ENCODE peak calls at places on chromosomes 16 and 17, in six cellular contexts. One of them, this sample, is unnamed.

GRCh38 chr16:4675864-4676786 is 17.2 kb upstream of the NUDT16L1 start:
- DNase-seq in A549: no peak
- DNase-seq in left lung: peak; percentile 71
- DNase-seq in Calu3: no peak
- DNase-seq in lung: no peak
- DNase-seq in nephron progenitor cell: no peak
- DNase-seq in this sample: no peak

GRCh38 chr16:63655846-63656245 is 1466.0 kb downstream of the CDH11 start:
- DNase-seq in nephron progenitor cell: no peak
- DNase-seq in A549: no peak
- DNase-seq in left lung: no peak
- DNase-seq in lung: no peak
- DNase-seq in Calu3: no peak
- DNase-seq in this sample: no peak

GRCh38 chr17:80992077-80992947 is 671 bp downstream of the CHMP6 start:
- DNase-seq in Calu3: no peak
- DNase-seq in lung: no peak
- DNase-seq in A549: no peak
- DNase-seq in left lung: peak; percentile 84
- DNase-seq in nephron progenitor cell: peak; percentile 58
- DNase-seq in this sample: no peak

GRCh38 chr17:7063518-7064094 is 16.4 kb downstream of the CLEC10A start:
- DNase-seq in nephron progenitor cell: no peak
- DNase-seq in lung: no peak
- DNase-seq in Calu3: no peak
- DNase-seq in A549: no peak
- DNase-seq in left lung: peak; percentile 2
- DNase-seq in this sample: no peak

GRCh38 chr16:3519581-3519980 is 18.8 kb downstream of the CLUAP1 start:
- DNase-seq in left lung: no peak
- DNase-seq in A549: peak; percentile 43
- DNase-seq in Calu3: no peak
- DNase-seq in lung: no peak
- DNase-seq in nephron progenitor cell: no peak
- DNase-seq in this sample: no peak

GRCh38 chr17:36608794-36609497 is 7.6 kb downstream of the MRM1 start:
- DNase-seq in Calu3: peak; percentile 66
- DNase-seq in left lung: no peak
- DNase-seq in nephron progenitor cell: peak; percentile 65
- DNase-seq in lung: no peak
- DNase-seq in A549: no peak
- DNase-seq in this sample: no peak

GRCh38 chr16:23852794-23853562 is 17.2 kb downstream of the PRKCB start:
- DNase-seq in lung: no peak
- DNase-seq in Calu3: no peak
- DNase-seq in A549: no peak
- DNase-seq in nephron progenitor cell: no peak
- DNase-seq in left lung: no peak
- DNase-seq in this sample: no peak

GRCh38 chr16:57911711-57912110 is 59.2 kb downstream of the CNGB1 start:
- DNase-seq in left lung: no peak
- DNase-seq in lung: no peak
- DNase-seq in A549: no peak
- DNase-seq in Calu3: no peak
- DNase-seq in nephron progenitor cell: no peak
- DNase-seq in this sample: no peak

GRCh38 chr17:39235555-39236221 is 9.9 kb upstream of the STAC2 start:
- DNase-seq in Calu3: peak; percentile 88
- DNase-seq in nephron progenitor cell: peak; percentile 57
- DNase-seq in lung: no peak
- DNase-seq in A549: peak; percentile 92
- DNase-seq in left lung: no peak
- DNase-seq in this sample: no peak

GRCh38 chr17:29617481-29618271 is 5.0 kb downstream of the CORO6 start:
- DNase-seq in nephron progenitor cell: peak; percentile 67
- DNase-seq in lung: peak; percentile 80
- DNase-seq in left lung: peak; percentile 99
- DNase-seq in A549: peak; percentile 85
- DNase-seq in Calu3: peak; percentile 90
- DNase-seq in this sample: peak; percentile 85

GRCh38 chr17:29618272-29619065 is 4.2 kb downstream of the CORO6 start:
- DNase-seq in A549: no peak
- DNase-seq in left lung: peak; percentile 44
- DNase-seq in lung: no peak
- DNase-seq in nephron progenitor cell: no peak
- DNase-seq in Calu3: no peak
- DNase-seq in this sample: no peak

GRCh38 chr17:29620779-29621500 is 1.8 kb downstream of the CORO6 start:
- DNase-seq in left lung: peak; percentile 55
- DNase-seq in lung: no peak
- DNase-seq in A549: no peak
- DNase-seq in nephron progenitor cell: no peak
- DNase-seq in Calu3: no peak
- DNase-seq in this sample: no peak

GRCh38 chr17:29620271-29620670 is 2.4 kb downstream of the CORO6 start:
- DNase-seq in lung: no peak
- DNase-seq in Calu3: no peak
- DNase-seq in left lung: peak; percentile 47
- DNase-seq in A549: peak; percentile 55
- DNase-seq in nephron progenitor cell: no peak
- DNase-seq in this sample: no peak

GRCh38 chr17:29619251-29619650 is 3.5 kb downstream of the CORO6 start:
- DNase-seq in left lung: peak; percentile 18
- DNase-seq in lung: no peak
- DNase-seq in A549: no peak
- DNase-seq in nephron progenitor cell: no peak
- DNase-seq in Calu3: peak; percentile 15
- DNase-seq in this sample: no peak
- TF ChIP-seq CTCF in left lung: no peak
- TF ChIP-seq CTCF in lung: no peak
- TF ChIP-seq CTCF in A549: peak; percentile 29
- TF ChIP-seq CTCF in nephron progenitor cell: no peak
- TF ChIP-seq CTCF in Calu3: no peak
- TF ChIP-seq CTCF in this sample: no peak

GRCh38 chr17:14203392-14203791 is 33.3 kb downstream of the CDRT15 start:
- DNase-seq in nephron progenitor cell: no peak
- DNase-seq in lung: no peak
- DNase-seq in A549: no peak
- DNase-seq in Calu3: no peak
- DNase-seq in left lung: no peak
- DNase-seq in this sample: no peak
- TF ChIP-seq CTCF in nephron progenitor cell: no peak
- TF ChIP-seq CTCF in lung: no peak
- TF ChIP-seq CTCF in A549: peak; percentile 6
- TF ChIP-seq CTCF in Calu3: no peak
- TF ChIP-seq CTCF in left lung: no peak
- TF ChIP-seq CTCF in this sample: peak; percentile 39

DNA sequence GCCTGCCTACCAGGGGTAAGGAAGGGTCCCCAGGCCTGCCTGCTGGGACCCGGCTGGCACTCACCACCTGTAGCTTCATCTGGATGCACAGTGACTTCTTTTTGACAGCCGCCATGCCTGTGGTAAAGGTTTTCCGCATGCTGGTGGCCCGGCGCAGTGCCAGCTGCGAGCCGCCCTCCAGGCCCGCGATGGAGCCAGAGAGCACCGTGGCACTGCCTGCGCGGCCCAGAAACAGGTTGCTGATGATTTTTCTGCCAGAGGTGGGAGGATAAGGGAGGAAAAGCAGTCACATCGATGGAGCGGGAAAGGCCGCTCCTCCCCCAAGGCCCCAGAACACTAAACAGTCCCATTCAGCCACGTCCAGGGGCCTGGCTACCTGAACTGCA is 67.4 kb downstream of the PIPOX start:
- DNase-seq in Calu3: no peak
- DNase-seq in A549: no peak
- DNase-seq in nephron progenitor cell: no peak
- DNase-seq in left lung: no peak
- DNase-seq in lung: no peak
- DNase-seq in this sample: no peak
- TF ChIP-seq CTCF in Calu3: no peak
- TF ChIP-seq CTCF in A549: no peak
- TF ChIP-seq CTCF in nephron progenitor cell: no peak
- TF ChIP-seq CTCF in left lung: no peak
- TF ChIP-seq CTCF in lung: no peak
- TF ChIP-seq CTCF in this sample: no peak

DNA sequence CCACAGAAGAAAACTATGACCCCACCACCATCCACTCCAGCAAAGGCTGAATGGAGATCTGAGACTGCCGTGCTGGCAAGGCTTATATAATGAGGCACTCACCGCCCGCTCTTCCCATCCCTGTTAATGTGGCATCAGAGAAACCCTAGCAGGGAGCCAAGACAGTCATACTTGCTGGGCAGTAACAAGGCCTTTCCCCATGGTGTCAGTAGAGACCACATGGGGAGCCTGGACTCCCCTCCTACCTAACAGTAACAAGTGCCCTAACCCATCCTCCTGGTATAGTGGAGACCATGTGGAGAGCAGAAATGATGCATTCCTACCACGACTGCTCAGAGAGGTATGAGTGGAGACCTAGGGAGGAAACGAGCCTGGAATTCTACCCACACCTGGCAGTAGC is 235.2 kb downstream of the C16orf78 start:
- DNase-seq in nephron progenitor cell: no peak
- DNase-seq in Calu3: no peak
- DNase-seq in left lung: no peak
- DNase-seq in A549: no peak
- DNase-seq in lung: no peak
- DNase-seq in this sample: no peak
- TF ChIP-seq CTCF in nephron progenitor cell: peak; percentile 61
- TF ChIP-seq CTCF in Calu3: no peak
- TF ChIP-seq CTCF in left lung: peak; percentile 9
- TF ChIP-seq CTCF in A549: no peak
- TF ChIP-seq CTCF in lung: no peak
- TF ChIP-seq CTCF in this sample: no peak

GRCh38 chr17:42819939-42820535 is 4.0 kb downstream of the BECN1 start:
- DNase-seq in A549: peak; percentile 85
- DNase-seq in nephron progenitor cell: peak; percentile 77
- DNase-seq in Calu3: peak; percentile 83
- DNase-seq in left lung: no peak
- DNase-seq in lung: peak; percentile 49
- DNase-seq in this sample: peak; percentile 52

GRCh38 chr17:42809250-42809649 is 10.6 kb downstream of the CNTD1 start:
- DNase-seq in A549: peak; percentile 49
- DNase-seq in left lung: no peak
- DNase-seq in nephron progenitor cell: no peak
- DNase-seq in lung: no peak
- DNase-seq in Calu3: no peak
- DNase-seq in this sample: no peak

GRCh38 chr17:42818379-42818778 is 5.7 kb downstream of the BECN1 start:
- DNase-seq in left lung: no peak
- DNase-seq in A549: no peak
- DNase-seq in Calu3: no peak
- DNase-seq in lung: no peak
- DNase-seq in nephron progenitor cell: no peak
- DNase-seq in this sample: no peak

GRCh38 chr17:42817866-42818265 is 6.2 kb downstream of the BECN1 start:
- DNase-seq in left lung: no peak
- DNase-seq in Calu3: no peak
- DNase-seq in A549: no peak
- DNase-seq in nephron progenitor cell: no peak
- DNase-seq in lung: no peak
- DNase-seq in this sample: no peak

GRCh38 chr17:42814633-42815399 is 9.3 kb downstream of the BECN1 start:
- DNase-seq in nephron progenitor cell: no peak
- DNase-seq in lung: no peak
- DNase-seq in left lung: no peak
- DNase-seq in A549: no peak
- DNase-seq in Calu3: no peak
- DNase-seq in this sample: no peak
- TF ChIP-seq CTCF in nephron progenitor cell: no peak
- TF ChIP-seq CTCF in lung: no peak
- TF ChIP-seq CTCF in left lung: no peak
- TF ChIP-seq CTCF in A549: no peak
- TF ChIP-seq CTCF in Calu3: no peak
- TF ChIP-seq CTCF in this sample: no peak

DNA sequence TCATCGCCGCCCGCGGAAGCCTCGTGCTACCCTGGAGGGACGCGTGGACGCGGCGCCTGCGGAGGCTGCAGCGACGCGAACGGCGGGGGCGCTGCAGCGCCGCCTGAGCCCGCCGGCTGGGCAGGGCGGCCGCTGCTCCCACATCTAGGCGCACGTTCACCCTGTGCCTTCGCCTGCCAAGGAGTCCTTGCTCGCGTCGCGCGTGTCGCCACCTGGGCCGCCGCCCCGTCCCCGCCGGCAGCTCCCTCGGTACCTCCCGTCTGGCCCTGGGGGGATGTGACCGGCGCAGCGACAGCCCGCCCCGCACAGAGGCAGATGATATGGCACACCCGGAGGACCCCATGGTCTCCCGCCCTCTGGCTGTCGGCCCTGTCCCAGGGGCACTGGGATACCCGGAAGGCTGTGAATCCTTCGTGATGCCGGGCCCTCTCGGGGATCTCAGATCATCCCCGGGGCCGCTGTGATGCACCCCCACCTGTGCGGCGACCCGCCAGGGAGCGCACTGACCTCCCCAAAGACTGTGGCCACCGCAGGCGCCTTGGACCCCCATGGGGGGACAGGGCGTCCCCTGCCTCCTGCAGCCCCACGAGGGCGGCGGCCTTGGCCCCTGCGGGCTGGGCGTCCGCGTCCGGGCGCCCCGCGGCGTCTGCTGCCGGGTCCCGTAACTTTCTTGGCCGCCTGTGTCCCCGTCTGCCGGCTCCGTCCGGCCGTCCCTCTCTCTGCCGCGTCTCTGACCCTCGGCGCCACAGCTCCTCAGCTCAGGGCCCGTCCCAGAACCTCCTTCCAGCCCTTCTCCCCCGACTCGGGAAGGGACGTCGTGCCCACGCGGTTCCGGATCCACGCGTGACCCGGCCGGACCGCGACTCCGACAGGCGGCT is 689 bp upstream of the TBC1D24 start:
- DNase-seq in lung: no peak
- DNase-seq in Calu3: peak; percentile 60
- DNase-seq in left lung: peak; percentile 91
- DNase-seq in nephron progenitor cell: peak; percentile 61
- DNase-seq in A549: peak; percentile 72
- DNase-seq in this sample: peak; percentile 46
- TF ChIP-seq CTCF in lung: peak; percentile 59
- TF ChIP-seq CTCF in Calu3: peak; percentile 16
- TF ChIP-seq CTCF in left lung: peak; percentile 20
- TF ChIP-seq CTCF in nephron progenitor cell: no peak
- TF ChIP-seq CTCF in A549: peak; percentile 75
- TF ChIP-seq CTCF in this sample: peak; percentile 54

GRCh38 chr17:28743243-28744103 is at the start of gene TRAF4:
- DNase-seq in Calu3: peak; percentile 91
- DNase-seq in left lung: peak; percentile 94
- DNase-seq in nephron progenitor cell: peak; percentile 87
- DNase-seq in lung: peak; percentile 79
- DNase-seq in A549: peak; percentile 96
- DNase-seq in this sample: peak; percentile 74
- TF ChIP-seq CTCF in Calu3: no peak
- TF ChIP-seq CTCF in left lung: no peak
- TF ChIP-seq CTCF in nephron progenitor cell: no peak
- TF ChIP-seq CTCF in lung: no peak
- TF ChIP-seq CTCF in A549: peak; percentile 41
- TF ChIP-seq CTCF in this sample: no peak